ENCODE peak calls at places on chromosomes 1 and 21, in four cellular contexts. L is GM20000, B is HFF-Myc, W is suprapubic skin. R is an unnamed sample.
A peak's percentile ranks its signal among the peaks of the same experiment; 100 is the strongest.

GRCh38 chr1:85315789-85316188 is 39.4 kb upstream of the BCL10 start:
- DNase-seq in L (no peak), W (no peak), B (no peak), R (no peak)

GRCh38 chr1:71154454-71154853 is 73.6 kb upstream of the ZRANB2 start:
- DNase-seq in W (no peak), L (no peak), B (no peak), R (no peak)

GRCh38 chr1:108848802-108849201 is 8.1 kb downstream of the AKNAD1 start:
- DNase-seq in L (no peak), B (no peak), W (no peak), R (no peak)

GRCh38 chr1:39129514-39129913 is 75.0 kb upstream of the MACF1 start:
- DNase-seq in B (no peak), W (no peak), L (peak; percentile 22), R (peak; percentile 13)

GRCh38 chr1:38609166-38609880 is 250.2 kb downstream of the RRAGC start:
- DNase-seq in W (no peak), L (no peak), B (no peak), R (no peak)

GRCh38 chr1:244456586-244456985 is 4.5 kb upstream of the CATSPERE start:
- DNase-seq in B (no peak), W (no peak), L (no peak), R (no peak)

GRCh38 chr1:60904079-60904852 is 178.1 kb upstream of the NFIA start:
- DNase-seq in W (peak; percentile 66), L (no peak), B (no peak), R (no peak)

GRCh38 chr1:219699870-219700269 is 87.0 kb upstream of the ZC3H11B start:
- DNase-seq in L (no peak), W (no peak), B (no peak), R (no peak)

GRCh38 chr1:24191860-24192259 is 4.8 kb upstream of the IFNLR1 start:
- DNase-seq in B (no peak), W (peak; percentile 2), L (peak; percentile 83), R (peak; percentile 69)

GRCh38 chr1:160776178-160776577 is 19.8 kb upstream of the LY9 start:
- DNase-seq in W (no peak), B (no peak), L (no peak), R (peak; percentile 36)

GRCh38 chr1:117098287-117098890 is 23.2 kb downstream of the TRIM45 start:
- DNase-seq in B (no peak), L (no peak), W (no peak), R (no peak)

GRCh38 chr21:21101911-21102310 is 103.7 kb downstream of the NCAM2 start:
- DNase-seq in B (no peak), L (no peak), W (no peak), R (peak; percentile 6)

GRCh38 chr1:145708063-145708462 is 895 bp upstream of the PDZK1 start:
- DNase-seq in W (no peak), B (no peak), L (peak; percentile 39), R (no peak)

GRCh38 chr1:193085263-193085662 is 20.0 kb downstream of the GLRX2 start:
- DNase-seq in L (no peak), B (no peak), W (no peak), R (no peak)

GRCh38 chr1:186757851-186758250 is 70.9 kb upstream of the PLA2G4A start:
- DNase-seq in W (no peak), B (no peak), L (no peak), R (no peak)

GRCh38 chr1:34824817-34825454 is 32.1 kb downstream of the GJA4 start:
- DNase-seq in L (no peak), W (no peak), B (no peak), R (no peak)

GRCh38 chr1:113916974-113917373 is 11.8 kb downstream of the DCLRE1B start:
- DNase-seq in W (no peak), L (no peak), B (no peak), R (no peak)

GRCh38 chr1:228180271-228180987 is 14.8 kb downstream of the IBA57 start:
- DNase-seq in L (no peak), B (no peak), W (peak; percentile 25), R (no peak)
- TF ChIP-seq CTCF in L (peak; percentile 6), B (peak; percentile 47), W (no peak), R (peak; percentile 24)

GRCh38 chr1:157882560-157882959 is 41.0 kb upstream of the CD5L start:
- DNase-seq in L (no peak), B (no peak), W (no peak), R (no peak)

GRCh38 chr1:157880621-157881020 is 39.0 kb upstream of the CD5L start:
- DNase-seq in L (no peak), W (no peak), B (no peak), R (no peak)

GRCh38 chr1:157878059-157878458 is 36.5 kb upstream of the CD5L start:
- DNase-seq in B (peak; percentile 10), W (no peak), L (peak; percentile 16), R (no peak)
- TF ChIP-seq CTCF in B (peak; percentile 38), W (no peak), L (peak; percentile 27), R (peak; percentile 20)

DNA sequence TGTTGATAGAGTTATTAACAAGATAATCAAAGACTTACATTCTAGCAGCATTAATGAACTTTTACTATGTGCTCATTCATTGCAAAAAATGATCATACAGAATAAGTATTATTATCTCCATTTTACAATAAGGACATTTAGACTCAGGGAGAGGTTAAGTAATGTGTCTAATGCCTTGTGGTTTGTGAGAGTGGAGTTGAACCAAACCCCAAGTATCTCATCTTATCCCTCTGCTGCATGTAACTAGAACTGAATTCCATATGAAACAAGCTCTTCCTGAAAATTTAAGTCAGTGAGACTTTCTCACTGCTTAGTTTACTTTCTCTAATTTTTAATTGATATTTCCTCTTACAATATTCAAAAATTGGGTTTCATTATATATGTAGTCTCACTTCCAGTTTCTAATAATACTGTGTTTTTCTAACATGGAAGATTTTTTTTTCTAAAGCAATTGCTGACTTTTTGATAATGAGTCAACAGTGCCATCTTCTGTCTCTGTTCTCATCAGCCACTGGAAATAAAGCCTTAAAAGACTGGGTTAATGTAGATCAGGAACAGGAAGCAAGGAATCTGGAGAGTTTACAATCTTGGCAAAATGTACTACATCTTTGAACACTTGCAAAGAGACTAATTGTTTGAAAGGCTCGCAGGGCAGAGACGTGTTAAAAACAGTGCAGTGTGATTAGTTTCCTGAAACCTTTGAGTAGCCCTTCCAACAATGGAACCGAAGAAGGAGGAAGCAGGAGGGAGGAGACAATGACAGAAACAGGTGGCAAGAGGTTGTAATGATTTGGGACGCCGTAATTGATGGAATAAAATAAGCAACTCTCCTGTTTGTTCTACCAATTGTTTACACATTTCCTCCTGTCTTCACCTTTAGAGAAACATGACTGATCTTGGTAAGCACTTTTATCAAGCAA is 567.6 kb downstream of the MRPL39 start:
- DNase-seq in L (peak; percentile 40), B (no peak), W (no peak), R (no peak)
- TF ChIP-seq CTCF in L (no peak), B (no peak), W (no peak), R (no peak)

DNA sequence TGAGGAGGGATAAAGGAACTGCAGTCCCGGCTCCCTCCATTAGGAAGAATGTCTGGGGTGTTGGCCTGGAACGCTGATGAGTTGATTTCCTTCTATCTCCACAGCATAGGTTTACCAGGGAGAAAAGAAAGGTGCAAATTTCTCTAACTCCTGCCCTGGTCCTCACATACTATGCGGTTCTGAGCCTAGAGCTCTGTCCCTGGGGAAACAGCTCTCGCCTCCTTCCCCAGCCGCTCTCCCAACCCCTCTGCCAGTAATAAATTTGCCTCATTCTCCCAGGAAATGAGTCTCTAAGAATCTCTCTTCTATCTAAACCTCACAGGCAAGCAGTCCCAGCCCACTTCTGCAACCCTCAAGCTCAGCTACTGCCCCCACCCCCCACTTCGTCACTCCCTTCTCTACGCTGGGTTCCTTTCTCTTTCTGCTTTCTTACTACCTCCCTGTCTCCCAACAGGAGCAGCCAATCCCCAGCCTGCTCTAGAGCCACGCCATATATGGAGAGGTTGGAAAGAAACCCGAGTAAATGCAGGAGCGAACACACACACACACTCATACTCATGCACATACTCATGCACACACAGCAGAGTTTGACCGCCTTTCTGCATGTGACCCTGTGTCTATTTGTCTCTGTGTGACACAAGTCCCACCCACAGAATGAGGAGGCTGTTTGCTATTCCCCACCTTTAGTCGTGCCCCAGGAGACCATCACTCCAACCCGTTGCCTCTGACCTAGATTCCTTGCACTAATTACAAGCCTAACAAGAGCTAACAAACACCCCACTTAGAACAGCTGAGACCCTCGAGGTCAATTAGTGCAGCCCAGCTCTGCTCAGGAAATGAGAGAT is 13.4 kb downstream of the PLEKHO1 start:
- DNase-seq in L (peak; percentile 80), B (peak; percentile 99), W (peak; percentile 88), R (peak; percentile 63)
- TF ChIP-seq CTCF in L (no peak), B (peak; percentile 10), W (no peak), R (no peak)

GRCh38 chr1:21907079-21907418 is 30.1 kb downstream of the HSPG2 start:
- DNase-seq in B (no peak), W (no peak), L (no peak), R (no peak)
- TF ChIP-seq CTCF in B (no peak), W (no peak), L (no peak), R (no peak)

DNA sequence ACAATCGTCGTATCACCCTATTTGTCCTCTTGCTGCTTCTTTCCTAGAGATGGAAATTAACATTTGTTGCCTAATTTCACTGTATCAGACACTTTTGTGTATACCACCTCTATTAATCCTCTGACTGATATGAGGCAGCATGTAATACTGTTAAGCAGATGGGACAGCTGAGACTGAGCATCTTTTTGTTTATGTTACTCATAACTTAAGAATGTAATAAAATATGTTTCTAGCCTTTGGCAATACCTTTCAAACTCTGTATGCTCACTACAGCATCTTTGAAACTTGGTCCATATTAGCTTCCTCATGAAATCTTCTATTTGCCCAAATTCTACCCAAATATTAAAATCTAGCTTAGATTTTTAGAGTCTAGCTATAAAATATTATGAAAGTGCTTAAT is 2.3 kb downstream of the OR14K1 start:
- DNase-seq in W (no peak), B (no peak), L (no peak), R (no peak)
- TF ChIP-seq CTCF in W (no peak), B (no peak), L (no peak), R (no peak)

GRCh38 chr1:40855513-40855912 is 6.7 kb downstream of the CITED4 start:
- DNase-seq in W (no peak), L (no peak), B (no peak), R (peak; percentile 63)
- TF ChIP-seq CTCF in W (no peak), L (no peak), B (peak; percentile 44), R (peak; percentile 53)